ENCODE peak calls at places on chromosomes 2 and 18, in eight cellular contexts. M is astrocyte of the spinal cord, I is adrenal gland, O is fibroblast of pulmonary artery, B is A549, X is dorsolateral prefrontal cortex, G is mammary epithelial cell, N is keratinocyte. R is an unnamed sample.

GRCh38 chr2:225002656-225003045 is 39.6 kb downstream of the DOCK10 start:
- DNase-seq in M (no peak), B (no peak), G (no peak), X (no peak), I (no peak), N (no peak), O (no peak), R (no peak)

GRCh38 chr2:236568068-236568921 is 1.3 kb upstream of the ACKR3 start:
- DNase-seq in B (no peak), X (no peak), O (no peak), M (peak), N (no peak), G (no peak), I (peak), R (no peak)

GRCh38 chr2:152165306-152165705 is 10.3 kb downstream of the STAM2 start:
- DNase-seq in I (no peak), N (no peak), O (no peak), G (no peak), X (no peak), M (no peak), B (no peak), R (no peak)

GRCh38 chr2:62738981-62739936 is 33.7 kb downstream of the EHBP1 start:
- DNase-seq in X (no peak), O (peak), M (peak), I (no peak), N (no peak), G (no peak), B (no peak), R (peak)

GRCh38 chr2:53202063-53202462 is 565.5 kb upstream of the CHAC2 start:
- DNase-seq in I (no peak), G (peak), X (no peak), O (peak), B (peak), N (peak), M (peak), R (peak)

GRCh38 chr2:20616341-20616871 is 34.5 kb downstream of the HS1BP3 start:
- DNase-seq in I (peak), B (no peak), M (no peak), O (no peak), G (no peak), N (no peak), X (peak), R (no peak)

GRCh38 chr18:23881778-23882177 is 132.8 kb upstream of the TTC39C start:
- DNase-seq in O (no peak), M (no peak), G (peak), X (no peak), N (peak), B (no peak), I (peak), R (no peak)

GRCh38 chr2:86392873-86393272 is 48.3 kb upstream of the KDM3A start:
- DNase-seq in B (no peak), X (no peak), G (no peak), I (peak), N (no peak), O (no peak), M (no peak), R (no peak)

GRCh38 chr18:11496561-11497172 is 112.7 kb upstream of the SLC35G4 start:
- DNase-seq in X (no peak), M (no peak), N (no peak), G (no peak), B (no peak), I (no peak), O (no peak), R (no peak)

GRCh38 chr18:60413944-60414547 is 41.5 kb upstream of the MC4R start:
- DNase-seq in M (no peak), N (no peak), O (peak), G (peak), X (no peak), I (no peak), B (peak), R (no peak)

GRCh38 chr18:13267517-13267916 is 49.0 kb downstream of the LDLRAD4 start:
- DNase-seq in I (peak), X (no peak), N (no peak), B (no peak), M (no peak), G (no peak), O (no peak), R (no peak)

GRCh38 chr2:168210898-168211570 is 36.4 kb downstream of the STK39 start:
- DNase-seq in O (peak), X (no peak), M (peak), I (no peak), N (peak), B (peak), G (peak), R (peak)

GRCh38 chr2:24702800-24703199 is 90.4 kb downstream of the PTRHD1 start:
- DNase-seq in G (peak), I (no peak), N (no peak), M (peak), O (peak), B (peak), X (no peak), R (peak)

GRCh38 chr18:11512096-11513030 is 97.0 kb upstream of the SLC35G4 start:
- DNase-seq in I (no peak), N (no peak), B (peak), O (peak), G (peak), X (no peak), M (no peak), R (no peak)

GRCh38 chr2:24164416-24164973 is 10.4 kb upstream of the FAM228A start:
- DNase-seq in M (no peak), X (no peak), N (no peak), O (peak), I (no peak), G (no peak), B (peak), R (no peak)

GRCh38 chr18:34159691-34160185 is 65.0 kb downstream of the NOL4 start:
- DNase-seq in I (peak), B (no peak), G (no peak), O (no peak), M (no peak), X (peak), N (no peak), R (no peak)

GRCh38 chr2:66701656-66702055 is 266.7 kb downstream of the MEIS1 start:
- DNase-seq in O (no peak), N (no peak), X (no peak), B (no peak), G (no peak), I (no peak), M (no peak), R (no peak)

GRCh38 chr18:23422751-23423418 is 30.2 kb upstream of the RIOK3 start:
- DNase-seq in G (peak), M (no peak), N (no peak), X (no peak), B (peak), I (peak), O (peak), R (no peak)

GRCh38 chr2:77161009-77161408 is 361.2 kb downstream of the LRRTM4 start:
- DNase-seq in G (no peak), I (no peak), O (peak), M (peak), X (no peak), B (no peak), N (no peak), R (no peak)

GRCh38 chr2:64295326-64296149 is 151.3 kb upstream of the PELI1 start:
- DNase-seq in B (no peak), I (no peak), G (no peak), X (peak), N (no peak), O (no peak), M (no peak), R (no peak)

GRCh38 chr18:26482567-26482966 is 65.8 kb downstream of the KCTD1 start:
- DNase-seq in M (no peak), X (no peak), I (peak), B (peak), O (no peak), G (no peak), N (no peak), R (no peak)

GRCh38 chr2:215410932-215411285 is 25.0 kb downstream of the FN1 start:
- DNase-seq in X (no peak), I (no peak), M (peak), O (peak), B (peak), G (peak), N (peak), R (peak)

GRCh38 chr2:231928901-231929725 is 2.9 kb upstream of the NPPC start:
- DNase-seq in I (peak), B (no peak), X (peak), O (no peak), M (no peak), N (no peak), G (no peak), R (no peak)

GRCh38 chr18:41721103-41721502 is 233.9 kb upstream of the PIK3C3 start:
- DNase-seq in I (no peak), X (no peak), O (peak), N (no peak), G (no peak), B (no peak), M (no peak), R (no peak)

GRCh38 chr18:57434177-57434535 is 1.0 kb upstream of the ONECUT2 start:
- DNase-seq in I (no peak), G (no peak), O (no peak), B (peak), M (no peak), N (no peak), X (no peak), R (no peak)

GRCh38 chr2:105796131-105796638 is 51.5 kb downstream of the NCK2 start:
- DNase-seq in B (no peak), M (no peak), G (no peak), O (no peak), I (no peak), X (no peak), N (no peak), R (no peak)

GRCh38 chr2:164504253-164504652 is 117.0 kb downstream of the GRB14 start:
- DNase-seq in I (no peak), M (no peak), N (no peak), G (peak), X (no peak), B (peak), O (no peak), R (no peak)

GRCh38 chr2:202184557-202184956 is 53.8 kb downstream of the SUMO1 start:
- DNase-seq in G (no peak), B (no peak), M (no peak), N (no peak), X (no peak), I (no peak), O (no peak), R (no peak)

GRCh38 chr2:209680596-209680995 is 91.0 kb upstream of the UNC80 start:
- DNase-seq in M (no peak), N (no peak), B (no peak), O (no peak), I (no peak), X (no peak), G (no peak), R (no peak)

GRCh38 chr2:213934560-213934959 is 476.3 kb upstream of the VWC2L start:
- DNase-seq in X (no peak), I (no peak), G (peak), M (peak), O (peak), B (peak), N (no peak), R (peak)

GRCh38 chr2:11589316-11589940 is 55.6 kb downstream of the GREB1 start:
- DNase-seq in X (no peak), O (no peak), N (no peak), M (no peak), G (no peak), B (no peak), I (no peak), R (no peak)
- TF ChIP-seq CTCF in X (no peak), O (no peak), N (peak), M (peak), G (peak), B (peak), I (no peak), R (no peak)

DNA sequence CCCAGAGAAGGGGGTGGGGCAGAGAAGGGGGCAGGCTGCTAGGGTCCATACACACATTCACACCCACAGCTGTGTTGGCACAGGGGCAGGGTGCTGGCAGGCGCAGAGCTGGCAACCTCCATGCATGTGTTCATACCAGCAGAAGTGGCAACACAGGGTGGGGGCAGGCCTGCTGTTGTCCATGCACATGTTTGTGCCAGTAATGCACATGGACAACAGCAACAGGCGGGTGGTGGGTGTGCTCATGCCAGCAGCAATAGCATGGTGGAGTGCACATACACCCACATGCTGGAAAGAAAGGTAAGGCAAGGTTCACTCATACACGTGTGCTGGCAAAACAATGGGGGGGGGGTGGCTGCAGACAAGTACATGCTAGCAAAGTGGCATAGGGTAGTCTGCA is 54.7 kb downstream of the FBXO15 start:
- DNase-seq in N (no peak), M (no peak), I (no peak), B (no peak), G (no peak), X (no peak), O (no peak), R (no peak)
- H3K4me3 ChIP-seq in N (no peak), M (no peak), I (no peak), B (no peak), G (no peak), X (no peak), O (no peak), R (no peak)

GRCh38 chr2:219638217-219638947 is 11.0 kb downstream of the SLC4A3 start:
- DNase-seq in X (no peak), I (no peak), O (no peak), N (no peak), M (no peak), B (no peak), G (no peak), R (no peak)
- TF ChIP-seq CTCF in X (no peak), I (no peak), O (peak), N (peak), M (peak), B (no peak), G (peak), R (peak)

GRCh38 chr18:31632356-31632755 is 40.7 kb downstream of the TTR start:
- DNase-seq in O (no peak), B (no peak), I (no peak), G (no peak), M (no peak), N (no peak), X (no peak), R (no peak)

GRCh38 chr18:31634331-31634713 is 42.6 kb downstream of the TTR start:
- DNase-seq in B (no peak), I (no peak), M (no peak), X (no peak), N (no peak), G (no peak), O (no peak), R (no peak)

GRCh38 chr18:31633416-31634330 is 42.0 kb downstream of the TTR start:
- DNase-seq in X (no peak), I (no peak), N (no peak), G (no peak), B (no peak), O (no peak), M (no peak), R (no peak)

GRCh38 chr18:31631526-31631925 is 39.8 kb downstream of the TTR start:
- DNase-seq in M (no peak), O (no peak), G (no peak), B (no peak), I (no peak), X (no peak), N (no peak), R (no peak)

GRCh38 chr18:31630549-31630948 is 38.9 kb downstream of the TTR start:
- DNase-seq in G (no peak), X (no peak), M (no peak), B (no peak), N (no peak), I (no peak), O (no peak), R (no peak)
- H3K4me3 ChIP-seq in G (no peak), X (no peak), M (no peak), B (no peak), N (no peak), I (no peak), O (no peak), R (no peak)

GRCh38 chr2:15058015-15058414 is 425.5 kb downstream of the LRATD1 start:
- DNase-seq in I (no peak), G (no peak), N (no peak), B (no peak), X (no peak), O (no peak), M (no peak), R (no peak)
- TF ChIP-seq CTCF in I (no peak), G (peak), N (peak), B (peak), X (no peak), O (no peak), M (peak), R (peak)

GRCh38 chr2:42545023-42545713 is 23.3 kb upstream of the MTA3 start:
- DNase-seq in B (no peak), O (no peak), G (no peak), I (no peak), X (no peak), M (no peak), N (no peak), R (no peak)

GRCh38 chr2:42547446-42548295 is 20.8 kb upstream of the MTA3 start:
- DNase-seq in I (no peak), B (no peak), O (no peak), M (no peak), X (no peak), N (no peak), G (no peak), R (no peak)

GRCh38 chr2:42550870-42551269 is 17.6 kb upstream of the MTA3 start:
- DNase-seq in O (no peak), X (no peak), M (no peak), N (no peak), B (no peak), G (no peak), I (no peak), R (no peak)

GRCh38 chr2:42545714-42546390 is 22.6 kb upstream of the MTA3 start:
- DNase-seq in X (no peak), B (no peak), O (no peak), I (no peak), M (no peak), G (no peak), N (no peak), R (no peak)

DNA sequence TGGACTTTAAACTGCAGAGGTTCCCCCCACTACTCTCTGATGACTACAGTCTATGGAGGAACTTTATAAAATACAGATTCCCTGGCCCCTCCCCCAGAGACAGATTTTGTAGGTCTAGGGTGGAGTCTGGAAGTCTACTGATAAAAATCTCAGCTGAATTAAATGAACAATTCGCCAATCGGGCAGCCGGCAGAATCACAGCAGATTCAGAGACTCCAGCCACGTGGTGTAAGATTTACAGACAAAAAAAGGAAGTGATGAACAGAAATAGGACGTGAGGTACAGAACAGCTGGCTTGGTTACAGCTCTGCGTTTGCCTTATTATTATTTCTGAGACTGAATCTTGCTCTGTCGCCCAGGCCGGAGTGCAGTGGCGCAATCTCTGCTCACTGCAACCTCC is 21.4 kb upstream of the MTA3 start:
- DNase-seq in B (no peak), M (no peak), X (no peak), I (no peak), G (no peak), N (no peak), O (no peak), R (no peak)
- H3K4me3 ChIP-seq in B (no peak), M (no peak), X (no peak), I (no peak), G (no peak), N (no peak), O (no peak), R (no peak)

DNA sequence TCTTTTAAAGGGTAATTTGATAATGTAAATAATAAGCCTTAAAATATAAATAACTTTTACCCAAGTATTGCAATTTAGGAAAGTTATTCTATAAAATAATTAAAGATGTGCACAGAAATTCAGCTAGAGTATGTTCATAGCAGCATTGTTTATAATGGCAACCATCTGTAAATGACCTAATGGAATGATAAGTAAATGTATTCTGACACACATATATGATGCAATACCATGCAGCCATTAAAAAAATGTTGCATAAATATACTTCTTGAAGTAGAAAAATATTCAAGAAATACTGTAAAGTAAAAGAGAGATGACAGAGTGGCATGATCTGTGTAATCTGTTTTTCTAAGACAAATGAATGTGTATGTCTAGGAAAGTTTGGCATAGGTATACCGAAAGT is 545.7 kb downstream of the ZEB2 start:
- DNase-seq in G (no peak), I (no peak), N (no peak), M (no peak), B (no peak), O (peak), X (no peak), R (no peak)
- TF ChIP-seq CTCF in G (no peak), I (no peak), N (no peak), M (no peak), B (no peak), O (no peak), X (no peak), R (no peak)

R was measured in AG09309.